ENCODE peak calls at places on chromosome 14, in four cellular contexts. C is K562, K is SK-N-SH, A is GM12878. E is an unnamed sample.
A peak's percentile ranks its signal among the peaks of the same experiment; 100 is the strongest.

GRCh38 chr14:53316504-53316903 is 163.4 kb upstream of the DDHD1 start:
- DNase-seq in C (no peak), A (no peak), K (no peak), E (no peak)

GRCh38 chr14:23076785-23077408 is 18.0 kb downstream of the ACIN1 start:
- DNase-seq in K (peak; percentile 48), C (no peak), A (no peak), E (peak; percentile 68)

GRCh38 chr14:36845346-36846042 is 183.8 kb downstream of the PAX9 start:
- DNase-seq in C (no peak), K (no peak), A (no peak), E (no peak)

GRCh38 chr14:104999361-104999760 is 13.8 kb downstream of the CLBA1 start:
- DNase-seq in A (no peak), C (no peak), K (no peak), E (no peak)

GRCh38 chr14:74952195-74952665 is 3.2 kb downstream of the PGF start:
- DNase-seq in K (no peak), A (no peak), C (no peak), E (no peak)

GRCh38 chr14:101192661-101193000 is 289.1 kb upstream of the RTL1 start:
- DNase-seq in C (no peak), K (no peak), A (no peak), E (no peak)

GRCh38 chr14:53183611-53184010 is 30.5 kb upstream of the DDHD1 start:
- DNase-seq in K (no peak), C (no peak), A (no peak), E (no peak)

GRCh38 chr14:105026789-105027563 is 6.1 kb upstream of the CDCA4 start:
- DNase-seq in K (no peak), C (no peak), A (no peak), E (no peak)

GRCh38 chr14:106622200-106622745 is 1095.9 kb downstream of the TMEM121 start:
- DNase-seq in A (no peak), K (no peak), C (no peak), E (no peak)

GRCh38 chr14:38405851-38406630 is 150.1 kb upstream of the CLEC14A start:
- DNase-seq in K (no peak), A (no peak), C (no peak), E (no peak)

GRCh38 chr14:97219356-97220017 is 422.3 kb downstream of the VRK1 start:
- DNase-seq in C (no peak), K (peak; percentile 10), A (no peak), E (no peak)

GRCh38 chr14:105475916-105476845 is 1.6 kb downstream of the CRIP2 start:
- DNase-seq in K (peak; percentile 86), C (no peak), A (no peak), E (peak; percentile 57)

GRCh38 chr14:60215127-60215444 is 33.9 kb upstream of the PPM1A start:
- DNase-seq in K (no peak), C (no peak), A (no peak), E (no peak)

GRCh38 chr14:76267322-76268012 is 108.5 kb upstream of the ESRRB start:
- DNase-seq in C (no peak), K (peak; percentile 73), A (no peak), E (no peak)

DNA sequence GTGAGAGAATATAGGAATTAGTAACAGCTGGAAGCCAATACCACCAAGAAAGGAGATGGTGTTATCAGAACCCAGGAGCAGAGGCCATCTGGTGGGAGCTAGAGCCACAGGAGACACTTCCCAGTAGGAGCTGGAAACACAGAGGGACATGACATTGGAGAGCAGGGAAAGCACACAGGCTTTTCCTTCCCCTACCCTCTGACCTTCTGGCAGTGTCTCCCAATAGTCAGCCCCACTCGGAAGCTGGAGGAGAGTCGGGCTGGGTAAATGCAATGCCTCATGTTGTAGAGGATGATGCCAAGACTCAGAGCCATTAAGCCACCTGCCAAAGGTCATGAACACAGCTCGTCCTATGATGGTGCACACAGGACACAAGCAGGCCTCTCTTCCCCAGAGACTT is 538.5 kb downstream of the BCL11B start:
- DNase-seq in K (no peak), A (no peak), C (no peak), E (no peak)
- TF ChIP-seq FOXM1 in K (no peak), A (no peak), C (no peak), E (no peak)

DNA sequence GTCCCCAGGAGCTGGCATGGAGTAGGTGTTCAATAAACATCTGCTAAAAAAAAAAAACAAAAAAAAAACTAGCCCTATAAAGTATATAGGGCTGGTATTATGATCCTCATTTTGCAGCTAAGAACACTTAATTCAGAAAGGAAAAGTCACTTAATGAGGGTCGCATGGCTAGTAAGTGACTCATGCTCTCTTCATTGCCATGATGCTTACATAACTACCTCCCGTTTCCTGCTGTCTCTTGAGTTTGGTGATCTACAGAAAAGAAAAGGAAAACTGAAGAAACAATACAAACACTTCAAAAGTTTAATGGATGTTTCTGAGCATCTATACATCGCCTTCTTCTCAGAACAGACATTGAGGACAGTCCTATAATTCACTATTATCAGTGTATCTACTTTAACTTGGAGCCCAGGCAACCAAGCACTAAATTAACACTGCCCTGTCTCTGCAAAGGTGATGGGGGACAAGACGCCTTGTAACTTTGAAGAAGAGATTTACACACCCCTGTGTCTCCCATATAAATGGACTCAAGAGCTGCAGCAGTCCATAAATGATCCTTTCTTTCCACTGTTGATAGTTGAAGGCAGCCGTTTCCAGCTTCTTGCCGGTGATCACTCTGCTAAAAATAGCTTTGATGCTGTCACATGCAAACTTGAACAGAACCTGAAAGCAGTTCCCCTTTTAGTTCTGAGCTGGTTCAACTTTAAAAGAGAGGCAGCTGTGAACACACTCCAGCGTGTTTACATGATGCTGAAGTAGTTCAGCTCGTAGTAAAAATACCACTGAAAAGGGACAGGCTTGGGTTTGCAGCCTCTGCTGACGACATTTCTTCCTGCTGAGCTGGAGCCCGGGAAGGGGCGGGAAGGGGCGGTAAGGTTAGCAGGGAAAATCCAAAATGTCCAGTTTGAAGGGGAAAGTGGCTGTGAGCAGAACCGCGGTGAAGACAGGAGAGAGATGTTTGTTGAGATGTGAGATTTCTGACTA is 113.3 kb downstream of the FOXN3 start:
- DNase-seq in A (peak; percentile 76), K (no peak), C (no peak), E (peak; percentile 12)
- H3K4me1 ChIP-seq in A (peaks cover 59% of the 10 kb centered on the region), K (peaks cover 29% of the 10 kb centered on the region), C (no peaks in the 10 kb centered on the region), E (peaks cover 13% of the 10 kb centered on the region)

GRCh38 chr14:34113051-34113511 is 162.2 kb upstream of the EGLN3 start:
- DNase-seq in C (no peak), A (no peak), K (no peak), E (no peak)
- TF ChIP-seq FOXM1 in C (no peak), A (no peak), K (no peak), E (no peak)

GRCh38 chr14:51674294-51675002 is 22.7 kb downstream of the FRMD6 start:
- DNase-seq in A (no peak), K (no peak), C (no peak), E (no peak)
- H3K4me1 ChIP-seq in A (no peaks in the 10 kb centered on the region), K (peaks cover 40% of the 10 kb centered on the region), C (no peaks in the 10 kb centered on the region), E (peaks cover 36% of the 10 kb centered on the region)

DNA sequence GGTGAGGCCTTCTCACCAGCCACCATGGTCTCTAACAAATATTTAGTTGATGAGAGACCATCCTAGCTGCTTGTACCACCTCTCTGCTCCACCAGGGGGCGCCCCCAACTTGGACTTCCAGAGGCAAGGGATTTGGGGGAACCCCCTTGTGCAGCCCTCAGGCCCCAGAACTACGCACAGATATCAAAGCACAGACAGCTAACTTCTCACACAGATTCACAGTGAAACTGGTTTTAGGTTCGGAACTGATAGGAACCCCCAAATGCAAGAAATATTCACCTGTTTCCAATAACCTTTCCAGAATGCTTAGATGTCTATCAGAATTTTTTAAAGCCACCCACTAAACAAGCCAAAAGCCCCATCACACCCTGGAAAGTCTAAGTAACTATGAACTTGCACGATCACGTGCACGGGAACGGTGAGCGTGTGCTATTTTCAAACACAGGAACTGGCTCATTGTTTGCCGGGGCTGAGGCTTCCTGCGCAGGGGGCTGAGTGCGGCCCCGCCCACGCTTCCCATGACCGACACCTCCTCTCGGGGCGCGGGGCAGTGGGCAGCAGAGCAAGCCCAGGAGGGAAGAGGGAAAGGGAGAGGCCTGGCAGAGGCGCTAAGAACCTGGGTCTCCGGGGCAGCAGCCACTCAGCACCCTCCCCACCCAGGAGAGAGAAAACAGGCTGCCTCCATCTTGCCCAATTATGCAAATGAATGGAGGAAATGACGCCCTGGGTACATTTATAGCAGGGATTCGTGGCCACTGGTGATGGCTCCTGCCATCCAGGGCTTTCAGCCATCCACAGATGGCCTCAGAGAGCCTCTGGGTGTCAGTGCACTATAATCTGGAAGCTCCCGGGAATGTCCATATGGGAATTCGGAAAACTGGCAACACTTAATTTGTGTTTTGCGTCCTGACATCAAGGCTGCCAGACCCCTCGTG is 79.4 kb upstream of the GPR68 start:
- DNase-seq in K (peak; percentile 81), A (peak; percentile 75), C (peak; percentile 68), E (peak; percentile 45)
- TF ChIP-seq FOXM1 in K (no peak), A (peak; percentile 79), C (no peak), E (no peak)

DNA sequence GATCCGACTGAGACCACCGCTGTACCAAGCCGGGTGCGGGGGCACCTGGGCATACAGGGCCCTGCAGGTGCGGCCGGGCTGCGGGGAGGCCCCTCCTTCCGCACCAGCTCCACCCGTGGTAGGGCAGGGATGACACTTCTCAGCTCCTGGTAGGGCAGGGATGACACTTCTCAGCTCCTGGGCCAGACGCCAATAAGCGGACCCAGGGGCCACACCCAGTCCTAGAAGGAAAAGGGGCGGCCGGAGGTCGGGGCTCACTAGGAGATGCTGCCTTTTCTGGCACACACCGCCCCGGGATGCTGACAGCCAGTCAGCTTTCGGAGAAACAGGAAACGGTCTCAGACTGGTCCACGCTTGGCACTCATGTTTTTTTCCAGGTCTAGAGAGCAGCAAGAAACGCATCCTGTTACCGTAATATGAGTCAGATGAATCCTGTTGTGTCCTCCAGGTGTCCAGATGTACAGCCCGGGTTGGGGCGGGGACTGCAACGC is 34.8 kb downstream of the NFKBIA start:
- DNase-seq in A (no peak), C (no peak), K (no peak), E (no peak)
- H3K4me1 ChIP-seq in A (peaks cover 35% of the 10 kb centered on the region), C (peaks cover 50% of the 10 kb centered on the region), K (peaks cover 21% of the 10 kb centered on the region), E (peaks cover 65% of the 10 kb centered on the region)

GRCh38 chr14:90721619-90722305 is 94.5 kb downstream of the TTC7B start:
- DNase-seq in A (no peak), K (no peak), C (no peak), E (no peak)

GRCh38 chr14:90720336-90720735 is 95.9 kb downstream of the TTC7B start:
- DNase-seq in K (peak; percentile 47), A (no peak), C (peak; percentile 61), E (no peak)

GRCh38 chr14:90720832-90721231 is 95.4 kb downstream of the TTC7B start:
- DNase-seq in A (no peak), K (no peak), C (peak; percentile 11), E (no peak)

GRCh38 chr14:90726656-90727055 is 89.6 kb downstream of the TTC7B start:
- DNase-seq in K (no peak), A (no peak), C (no peak), E (no peak)

DNA sequence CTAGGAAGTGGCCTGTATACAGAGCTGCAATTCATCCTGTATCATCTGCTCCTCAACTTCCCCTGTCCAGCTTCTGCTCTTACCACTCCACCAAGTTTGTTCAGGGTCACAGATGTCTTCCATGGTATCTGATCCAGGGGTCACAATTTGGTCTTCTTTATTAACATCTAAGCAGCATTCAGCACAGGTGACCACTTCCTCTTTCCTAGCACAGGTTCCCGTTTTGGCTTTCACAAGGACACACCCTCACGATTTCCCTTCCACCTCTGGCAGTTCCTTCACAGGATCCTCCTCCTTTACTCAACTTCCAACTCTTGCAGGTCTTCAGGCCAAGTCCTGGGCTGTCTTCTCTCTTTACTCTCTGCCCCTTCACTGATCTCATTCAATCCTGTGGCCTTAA is 93.6 kb downstream of the TTC7B start:
- DNase-seq in A (no peak), C (no peak), K (no peak), E (no peak)
- TF ChIP-seq FOXM1 in A (no peak), C (no peak), K (no peak), E (no peak)

GRCh38 chr14:24369463-24369862 is 1.5 kb downstream of the NFATC4 start:
- DNase-seq in C (no peak), K (no peak), A (no peak), E (no peak)
- H3K4me1 ChIP-seq in C (peaks cover 49% of the 10 kb centered on the region), K (peaks cover 14% of the 10 kb centered on the region), A (peaks cover 16% of the 10 kb centered on the region), E (peaks cover 32% of the 10 kb centered on the region)